ENCODE peak calls at places on chromosome 22, in five cellular contexts. Q is CD4-positive, CD25-positive, alpha-beta regulatory T cell; G is substantia nigra; N is RWPE1; T is RWPE2. X is an unnamed sample.

GRCh38 chr22:26656896-26657851 is at the start of gene MIAT:
- DNase-seq in N (no peak), T (no peak), Q (peak), G (no peak), X (peak)

GRCh38 chr22:46604306-46604690 is 15.9 kb upstream of the GRAMD4 start:
- DNase-seq in N (no peak), G (no peak), T (no peak), Q (no peak), X (no peak)

GRCh38 chr22:43228330-43228729 is 41.4 kb upstream of the TTLL12 start:
- DNase-seq in Q (no peak), N (peak), T (no peak), G (no peak), X (no peak)

GRCh38 chr22:23574371-23574811 is 5.7 kb downstream of the IGLL1 start:
- DNase-seq in N (no peak), Q (no peak), T (no peak), G (no peak), X (no peak)

GRCh38 chr22:43015677-43016042 is 711 bp upstream of the PACSIN2 start:
- DNase-seq in G (no peak), N (no peak), Q (no peak), T (no peak), X (no peak)

GRCh38 chr22:44147821-44148574 is 32.7 kb upstream of the PARVG start:
- DNase-seq in G (no peak), T (no peak), N (no peak), Q (no peak), X (no peak)

GRCh38 chr22:45402466-45402865 is 10.9 kb downstream of the SMC1B start:
- DNase-seq in N (no peak), Q (no peak), G (no peak), T (no peak), X (no peak)

GRCh38 chr22:33337524-33337923 is 279.3 kb upstream of the SYN3 start:
- DNase-seq in Q (no peak), N (no peak), T (no peak), G (no peak), X (no peak)

GRCh38 chr22:46007848-46008261 is 30.9 kb upstream of the WNT7B start:
- DNase-seq in T (peak), Q (no peak), G (no peak), N (peak), X (peak)

GRCh38 chr22:31090217-31091085 is 9.3 kb downstream of the SMTN start:
- DNase-seq in G (no peak), T (no peak), N (no peak), Q (no peak), X (no peak)

GRCh38 chr22:27139935-27140493 is 482.6 kb downstream of the MIAT start:
- DNase-seq in Q (no peak), N (peak), G (no peak), T (peak), X (no peak)

GRCh38 chr22:31678748-31679147 is 16.7 kb upstream of the PISD start:
- DNase-seq in T (no peak), Q (no peak), N (no peak), G (no peak), X (no peak)

GRCh38 chr22:45318558-45319318 is 9.0 kb downstream of the FAM118A start:
- DNase-seq in G (no peak), T (no peak), N (no peak), Q (peak), X (no peak)

GRCh38 chr22:44024288-44024908 is at the start of gene PARVB:
- DNase-seq in N (no peak), T (no peak), Q (no peak), G (no peak), X (no peak)

GRCh38 chr22:47325249-47325648 is 562.8 kb downstream of the TBC1D22A start:
- DNase-seq in G (no peak), Q (no peak), N (no peak), T (no peak), X (no peak)

GRCh38 chr22:19039448-19039780 is 82.8 kb downstream of the DGCR2 start:
- DNase-seq in G (no peak), Q (no peak), T (no peak), N (no peak), X (no peak)

GRCh38 chr22:23251445-23252093 is 71.3 kb downstream of the BCR start:
- DNase-seq in N (peak), Q (no peak), T (no peak), G (no peak), X (no peak)

GRCh38 chr22:35543702-35544101 is 3.1 kb downstream of the RASD2 start:
- DNase-seq in T (no peak), Q (no peak), N (no peak), G (no peak), X (no peak)

GRCh38 chr22:49502126-49502826 is 325.4 kb downstream of the BRD1 start:
- DNase-seq in Q (no peak), T (no peak), G (no peak), N (no peak), X (no peak)

GRCh38 chr22:35411112-35411511 is 11.2 kb downstream of the MCM5 start:
- DNase-seq in T (no peak), G (no peak), N (no peak), Q (no peak), X (no peak)

GRCh38 chr22:50579752-50580151 is 1.5 kb upstream of the CPT1B start:
- DNase-seq in T (no peak), Q (no peak), N (no peak), G (no peak), X (no peak)

GRCh38 chr22:42179616-42180015 is 49.0 kb upstream of the CYP2D6 start:
- DNase-seq in G (no peak), N (no peak), T (no peak), Q (no peak), X (no peak)

GRCh38 chr22:19844423-19845368 is 10.0 kb downstream of the GNB1L start:
- DNase-seq in Q (no peak), N (no peak), G (peak), T (no peak), X (peak)

GRCh38 chr22:27422442-27422841 is 379.1 kb downstream of the MN1 start:
- DNase-seq in N (no peak), T (no peak), G (no peak), Q (no peak), X (no peak)

GRCh38 chr22:25051983-25052710 is 99.6 kb downstream of the KIAA1671 start:
- DNase-seq in T (no peak), N (no peak), Q (no peak), G (no peak), X (no peak)

GRCh38 chr22:18060646-18061620 is 16.9 kb upstream of the PEX26 start:
- DNase-seq in T (no peak), N (peak), G (no peak), Q (no peak), X (no peak)

GRCh38 chr22:42688914-42689275 is 31.8 kb downstream of the A4GALT start:
- DNase-seq in T (peak), N (peak), Q (no peak), G (no peak), X (no peak)

GRCh38 chr22:20456064-20456721 is 18.6 kb upstream of the SCARF2 start:
- DNase-seq in Q (peak), T (no peak), G (peak), N (peak), X (peak)

GRCh38 chr22:32622004-32622761 is 147.6 kb downstream of the FBXO7 start:
- DNase-seq in T (no peak), G (no peak), N (no peak), Q (no peak), X (no peak)

GRCh38 chr22:31327786-31328544 is 18.2 kb downstream of the PATZ1 start:
- DNase-seq in N (no peak), T (no peak), Q (no peak), G (no peak), X (no peak)

GRCh38 chr22:50701428-50702154 is 29.0 kb downstream of the SHANK3 start:
- DNase-seq in Q (no peak), N (no peak), G (no peak), T (peak), X (no peak)

DNA sequence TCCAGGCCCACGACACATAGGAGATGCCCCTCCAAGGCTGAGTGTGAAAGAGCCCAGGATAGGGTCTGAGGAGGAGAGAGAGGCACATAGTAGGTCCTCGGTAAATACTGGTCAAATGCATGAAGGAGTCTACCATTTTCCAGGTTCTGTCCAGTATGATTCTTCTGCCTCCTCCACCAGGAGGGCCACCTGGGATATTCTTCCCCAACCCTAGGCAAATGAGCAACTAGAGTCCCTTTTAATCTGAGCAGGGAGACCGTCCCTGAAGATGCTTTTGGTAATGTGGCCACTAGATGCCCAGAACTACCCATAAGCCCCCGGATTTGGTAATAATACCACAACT is 6.7 kb downstream of the PDGFB start:
- DNase-seq in Q (no peak), T (no peak), N (no peak), G (no peak), X (no peak)
- H3K27ac ChIP-seq in Q (no peak), T (no peak), N (peak), G (no peak), X (no peak)

DNA sequence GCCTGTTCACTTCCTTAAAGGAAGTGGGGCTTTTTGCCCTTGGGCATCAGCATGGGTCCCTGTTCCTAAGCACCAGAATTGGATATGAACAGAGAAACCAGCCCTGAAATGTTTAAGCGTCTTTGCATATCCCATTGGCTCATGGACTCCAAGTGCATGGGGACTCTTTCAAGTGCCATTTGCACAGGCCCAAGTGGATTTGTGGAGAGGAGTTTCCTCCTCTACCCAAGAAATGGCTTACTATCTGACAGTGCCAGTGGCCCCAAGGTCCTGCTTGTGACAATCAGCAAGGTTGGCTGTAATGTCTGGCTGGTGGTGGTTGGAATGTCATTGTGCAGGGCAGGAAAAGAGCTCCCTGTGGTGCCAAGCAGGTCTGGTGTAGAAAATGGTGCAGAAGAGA is 4.0 kb downstream of the TOMM22 start:
- DNase-seq in Q (no peak), T (no peak), G (no peak), N (no peak), X (no peak)
- H3K27ac ChIP-seq in Q (no peak), T (no peak), G (no peak), N (peak), X (no peak)

DNA sequence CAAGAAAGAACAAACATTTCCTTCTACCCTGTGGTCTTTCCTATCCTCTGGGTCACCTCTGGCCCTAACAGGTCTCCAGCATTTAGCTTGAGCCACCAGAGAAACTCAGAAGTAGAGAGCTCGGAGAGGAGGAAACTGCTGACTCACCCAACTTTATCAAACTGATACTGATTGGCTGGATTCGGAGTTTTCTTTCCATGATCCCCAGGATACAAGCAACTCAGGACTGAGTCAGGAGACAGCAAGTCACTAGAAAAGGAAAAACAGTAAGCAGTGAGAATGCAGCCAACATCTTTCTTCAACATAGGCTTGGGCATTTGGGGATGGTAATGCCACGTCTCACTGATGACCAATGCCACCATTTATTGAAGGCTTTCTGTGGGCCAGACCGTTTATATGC is 32.7 kb downstream of the THOC5 start:
- DNase-seq in G (no peak), T (no peak), N (no peak), Q (no peak), X (no peak)
- H3K27ac ChIP-seq in G (no peak), T (no peak), N (no peak), Q (no peak), X (no peak)

GRCh38 chr22:37927129-37927936 is 21.2 kb downstream of the MICALL1 start:
- DNase-seq in N (no peak), Q (no peak), G (no peak), T (no peak), X (no peak)
- H3K27ac ChIP-seq in N (peak), Q (no peak), G (peak), T (no peak), X (no peak)

X was measured in caudate nucleus.